ENCODE peak calls at places on chromosome 22, in nine cellular contexts. W is omental fat pad, M is AG10803, E is RWPE1, Y is GM12865, G is nephron progenitor cell, V is fibroblast of mammary gland, P is BE2C, B is transverse colon. O is an unnamed sample.

GRCh38 chr22:46454910-46455269 is 82.5 kb downstream of the CELSR1 start:
- DNase-seq in V (no peak), P (no peak), Y (no peak), E (peak; percentile 68), M (no peak), W (no peak), B (no peak), G (no peak), O (no peak)

GRCh38 chr22:41574847-41575381 is 14.1 kb downstream of the CSDC2 start:
- DNase-seq in P (peak; percentile 70), Y (no peak), V (peak; percentile 36), E (no peak), B (peak; percentile 44), G (no peak), M (no peak), W (no peak), O (no peak)

GRCh38 chr22:30865656-30866055 is 102.9 kb downstream of the MORC2 start:
- DNase-seq in Y (no peak), W (no peak), G (no peak), E (no peak), V (no peak), B (no peak), M (no peak), P (no peak), O (no peak)

GRCh38 chr22:39087881-39088687 is 9.0 kb upstream of the APOBEC3H start:
- DNase-seq in E (no peak), W (no peak), G (peak; percentile 66), Y (no peak), M (no peak), V (no peak), P (peak; percentile 71), B (no peak), O (no peak)

GRCh38 chr22:17931400-17931825 is 92.9 kb downstream of the MICAL3 start:
- DNase-seq in V (no peak), Y (no peak), W (no peak), M (peak; percentile 49), P (no peak), E (no peak), B (peak; percentile 50), G (no peak), O (no peak)

GRCh38 chr22:50027639-50028537 is 15.3 kb upstream of the IL17REL start:
- DNase-seq in G (no peak), B (peak; percentile 8), V (no peak), W (no peak), P (peak; percentile 67), E (peak; percentile 54), M (no peak), Y (no peak), O (no peak)

GRCh38 chr22:30007361-30007760 is 72.9 kb upstream of the HORMAD2 start:
- DNase-seq in P (no peak), B (no peak), W (no peak), G (no peak), Y (no peak), M (no peak), E (no peak), V (no peak), O (no peak)

GRCh38 chr22:50456466-50457234 is 18.2 kb downstream of the SBF1 start:
- DNase-seq in Y (no peak), W (no peak), M (no peak), P (no peak), B (no peak), G (no peak), V (no peak), E (no peak), O (no peak)

GRCh38 chr22:20528405-20528978 is 21.1 kb downstream of the MED15 start:
- DNase-seq in P (no peak), W (no peak), Y (no peak), E (no peak), B (no peak), M (no peak), G (no peak), V (no peak), O (no peak)

GRCh38 chr22:19723990-19724827 is 870 bp downstream of the GP1BB start:
- DNase-seq in V (peak; percentile 25), M (no peak), Y (peak; percentile 37), E (no peak), W (no peak), G (peak; percentile 78), P (no peak), B (no peak), O (no peak)

GRCh38 chr22:22856364-22856763 is 31.3 kb upstream of the IGLL5 start:
- DNase-seq in E (no peak), B (no peak), Y (no peak), V (no peak), G (no peak), P (no peak), M (no peak), W (no peak), O (no peak)

GRCh38 chr22:41021655-41022454 is 70.5 kb upstream of the EP300 start:
- DNase-seq in E (peak; percentile 56), V (peak; percentile 44), P (peak; percentile 70), Y (peak; percentile 73), B (peak; percentile 81), M (peak; percentile 61), W (peak; percentile 32), G (peak; percentile 70), O (no peak)

GRCh38 chr22:39543095-39543494 is 10.5 kb upstream of the RPS19BP1 start:
- DNase-seq in Y (peak; percentile 34), P (peak; percentile 73), W (no peak), G (peak; percentile 57), E (no peak), M (no peak), V (peak; percentile 48), B (no peak), O (no peak)

GRCh38 chr22:46791201-46791731 is 28.8 kb downstream of the TBC1D22A start:
- DNase-seq in G (no peak), E (peak; percentile 34), B (peak; percentile 53), V (peak; percentile 83), P (peak; percentile 37), Y (peak; percentile 69), M (peak; percentile 52), W (no peak), O (peak; percentile 75)

GRCh38 chr22:47189056-47189916 is 426.8 kb downstream of the TBC1D22A start:
- DNase-seq in E (no peak), G (no peak), M (no peak), V (no peak), W (peak; percentile 19), B (peak; percentile 3), P (no peak), Y (no peak), O (no peak)

GRCh38 chr22:40123387-40123786 is 54.3 kb upstream of the TNRC6B start:
- DNase-seq in W (no peak), M (no peak), Y (no peak), V (no peak), B (no peak), E (no peak), P (peak; percentile 88), G (no peak), O (no peak)

DNA sequence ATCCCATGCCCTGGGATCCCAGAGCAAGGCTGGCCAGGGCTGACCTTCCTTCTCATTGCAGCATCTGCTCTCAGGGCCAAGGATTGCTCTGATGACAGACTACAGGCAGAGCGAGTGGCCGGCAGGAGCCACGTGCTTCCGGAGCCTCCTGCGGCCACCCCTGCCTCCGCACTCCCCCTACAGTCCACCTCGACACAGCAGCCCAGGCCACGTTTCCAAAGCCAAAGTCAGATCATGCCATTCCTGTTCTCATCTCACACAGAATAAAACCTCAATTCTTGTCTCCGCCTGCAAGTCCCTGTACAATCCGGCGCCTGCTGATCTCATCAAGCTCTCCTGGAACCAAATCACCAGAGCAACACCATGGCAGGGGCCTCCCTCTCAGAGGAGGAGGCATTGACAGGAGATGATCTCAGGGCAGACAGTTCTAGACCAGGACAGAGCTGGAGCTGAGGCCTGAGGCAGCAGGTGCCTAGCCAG is 20.9 kb upstream of the UPK3A start:
- DNase-seq in M (peak; percentile 87), V (peak; percentile 78), G (peak; percentile 70), E (peak; percentile 70), B (peak; percentile 72), W (no peak), Y (peak; percentile 88), P (peak; percentile 88), O (peak; percentile 61)
- TF ChIP-seq CTCF in M (peak; percentile 82), V (peak; percentile 77), G (peak; percentile 56), E (peak; percentile 69), B (peak; percentile 48), W (no peak), Y (peak; percentile 76), P (peak; percentile 86), O (peak; percentile 96)

GRCh38 chr22:26672590-26673468 is 15.4 kb downstream of the MIAT start:
- DNase-seq in W (peak; percentile 85), E (peak; percentile 79), B (peak; percentile 95), P (peak; percentile 93), V (peak; percentile 92), M (peak; percentile 96), Y (peak; percentile 98), G (peak; percentile 87), O (peak; percentile 88)
- TF ChIP-seq CTCF in W (no peak), E (peak; percentile 39), B (peak; percentile 49), P (peak; percentile 75), V (peak; percentile 44), M (peak; percentile 64), Y (peak; percentile 9), G (peak; percentile 31), O (peak; percentile 68)

DNA sequence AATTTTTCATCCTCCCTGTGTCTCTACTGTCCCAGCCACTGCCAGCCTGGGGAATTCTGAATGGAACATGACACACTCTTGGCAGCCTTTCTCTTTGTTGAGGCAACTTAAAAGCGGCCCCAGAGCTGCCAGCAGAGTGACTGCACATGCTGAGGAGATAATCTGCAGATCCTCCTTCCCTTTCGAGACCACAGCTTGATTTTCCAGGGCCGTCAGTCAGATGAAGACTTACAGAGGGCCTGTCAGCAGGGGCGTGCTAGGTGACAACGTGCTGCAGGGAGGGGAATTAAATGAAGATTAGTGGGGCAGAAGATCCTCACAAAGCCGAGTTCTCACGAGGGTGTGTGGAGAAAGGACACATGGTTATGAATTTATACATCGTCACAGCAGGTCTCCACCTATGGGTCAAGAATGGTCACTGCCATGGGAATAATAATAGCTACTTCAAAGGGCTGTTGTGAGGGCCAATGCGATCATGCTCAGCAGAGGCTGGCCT is 193.5 kb upstream of the PITPNB start:
- DNase-seq in V (peak; percentile 60), M (peak; percentile 75), W (no peak), E (peak; percentile 1), B (no peak), Y (peak; percentile 42), G (peak; percentile 7), P (peak; percentile 82), O (peak; percentile 45)
- TF ChIP-seq CTCF in V (peak; percentile 48), M (peak; percentile 58), W (no peak), E (no peak), B (peak; percentile 39), Y (peak; percentile 46), G (no peak), P (peak; percentile 82), O (peak; percentile 66)

GRCh38 chr22:21652547-21653545 is 10.7 kb downstream of the SDF2L1 start:
- DNase-seq in P (no peak), Y (peak; percentile 29), G (peak; percentile 87), W (no peak), M (no peak), V (no peak), B (no peak), E (no peak), O (no peak)
- TF ChIP-seq CTCF in P (no peak), Y (peak; percentile 5), G (no peak), W (no peak), M (no peak), V (no peak), B (no peak), E (no peak), O (peak; percentile 8)

GRCh38 chr22:33796494-33796893 is 123.8 kb downstream of the LARGE1 start:
- DNase-seq in P (no peak), E (no peak), W (no peak), G (no peak), B (no peak), V (no peak), M (no peak), Y (no peak), O (no peak)
- TF ChIP-seq CTCF in P (no peak), E (no peak), W (no peak), G (no peak), B (no peak), V (no peak), M (no peak), Y (no peak), O (no peak)